ENCODE peak calls at places on chromosome 16, in nine cellular contexts. One of them, this sample, is unnamed.

GRCh38 chr16:85735225-85735722 is 15.6 kb downstream of the C16orf74 start:
- DNase-seq in heart left ventricle: no peak
- DNase-seq in IMR-90: no peak
- DNase-seq in right atrium auricular region: no peak
- DNase-seq in MM.1S: no peak
- DNase-seq in GM12865: peak; percentile 86
- DNase-seq in fibroblast of pulmonary artery: no peak
- DNase-seq in WERI-Rb-1: no peak
- DNase-seq in lower lobe of right lung: no peak
- DNase-seq in this sample: peak; percentile 69

GRCh38 chr16:75420987-75421819 is 12.1 kb downstream of the CFDP1 start:
- DNase-seq in heart left ventricle: peak; percentile 91
- DNase-seq in IMR-90: peak; percentile 45
- DNase-seq in right atrium auricular region: peak; percentile 81
- DNase-seq in MM.1S: no peak
- DNase-seq in GM12865: peak; percentile 53
- DNase-seq in fibroblast of pulmonary artery: peak; percentile 76
- DNase-seq in WERI-Rb-1: peak; percentile 79
- DNase-seq in lower lobe of right lung: peak; percentile 84
- DNase-seq in this sample: no peak

GRCh38 chr16:70586731-70587130 is 59.6 kb upstream of the IL34 start:
- DNase-seq in heart left ventricle: peak; percentile 37
- DNase-seq in IMR-90: no peak
- DNase-seq in right atrium auricular region: no peak
- DNase-seq in MM.1S: no peak
- DNase-seq in GM12865: no peak
- DNase-seq in fibroblast of pulmonary artery: no peak
- DNase-seq in WERI-Rb-1: no peak
- DNase-seq in lower lobe of right lung: no peak
- DNase-seq in this sample: no peak

GRCh38 chr16:88691924-88692560 is 5.7 kb upstream of the SNAI3 start:
- DNase-seq in heart left ventricle: peak; percentile 73
- DNase-seq in IMR-90: no peak
- DNase-seq in right atrium auricular region: no peak
- DNase-seq in MM.1S: no peak
- DNase-seq in GM12865: no peak
- DNase-seq in fibroblast of pulmonary artery: no peak
- DNase-seq in WERI-Rb-1: no peak
- DNase-seq in lower lobe of right lung: peak; percentile 87
- DNase-seq in this sample: no peak

GRCh38 chr16:4944333-4945281 is 7.7 kb upstream of the PPL start:
- DNase-seq in heart left ventricle: peak; percentile 94
- DNase-seq in IMR-90: peak; percentile 97
- DNase-seq in right atrium auricular region: peak; percentile 94
- DNase-seq in MM.1S: no peak
- DNase-seq in GM12865: no peak
- DNase-seq in fibroblast of pulmonary artery: peak; percentile 98
- DNase-seq in WERI-Rb-1: no peak
- DNase-seq in lower lobe of right lung: peak; percentile 91
- DNase-seq in this sample: no peak

GRCh38 chr16:57028086-57028485 is 38.7 kb downstream of the NLRC5 start:
- DNase-seq in heart left ventricle: no peak
- DNase-seq in IMR-90: no peak
- DNase-seq in right atrium auricular region: no peak
- DNase-seq in MM.1S: peak; percentile 57
- DNase-seq in GM12865: no peak
- DNase-seq in fibroblast of pulmonary artery: no peak
- DNase-seq in WERI-Rb-1: no peak
- DNase-seq in lower lobe of right lung: no peak
- DNase-seq in this sample: no peak

GRCh38 chr16:24626251-24626650 is 86.9 kb downstream of the RBBP6 start:
- DNase-seq in heart left ventricle: no peak
- DNase-seq in IMR-90: peak; percentile 67
- DNase-seq in right atrium auricular region: no peak
- DNase-seq in MM.1S: no peak
- DNase-seq in GM12865: no peak
- DNase-seq in fibroblast of pulmonary artery: peak; percentile 61
- DNase-seq in WERI-Rb-1: no peak
- DNase-seq in lower lobe of right lung: no peak
- DNase-seq in this sample: no peak

GRCh38 chr16:86956437-86956836 is 360.8 kb downstream of the C16orf95 start:
- DNase-seq in heart left ventricle: no peak
- DNase-seq in IMR-90: no peak
- DNase-seq in right atrium auricular region: no peak
- DNase-seq in MM.1S: no peak
- DNase-seq in GM12865: no peak
- DNase-seq in fibroblast of pulmonary artery: no peak
- DNase-seq in WERI-Rb-1: no peak
- DNase-seq in lower lobe of right lung: no peak
- DNase-seq in this sample: no peak

GRCh38 chr16:76125871-76126270 is 151.3 kb upstream of the CNTNAP4 start:
- DNase-seq in heart left ventricle: no peak
- DNase-seq in IMR-90: no peak
- DNase-seq in right atrium auricular region: no peak
- DNase-seq in MM.1S: no peak
- DNase-seq in GM12865: no peak
- DNase-seq in fibroblast of pulmonary artery: no peak
- DNase-seq in WERI-Rb-1: no peak
- DNase-seq in lower lobe of right lung: no peak
- DNase-seq in this sample: no peak

GRCh38 chr16:29813644-29814562 is 1.9 kb downstream of the PRRT2 start:
- DNase-seq in heart left ventricle: no peak
- DNase-seq in IMR-90: no peak
- DNase-seq in right atrium auricular region: no peak
- DNase-seq in MM.1S: no peak
- DNase-seq in GM12865: no peak
- DNase-seq in fibroblast of pulmonary artery: no peak
- DNase-seq in WERI-Rb-1: no peak
- DNase-seq in lower lobe of right lung: no peak
- DNase-seq in this sample: no peak

DNA sequence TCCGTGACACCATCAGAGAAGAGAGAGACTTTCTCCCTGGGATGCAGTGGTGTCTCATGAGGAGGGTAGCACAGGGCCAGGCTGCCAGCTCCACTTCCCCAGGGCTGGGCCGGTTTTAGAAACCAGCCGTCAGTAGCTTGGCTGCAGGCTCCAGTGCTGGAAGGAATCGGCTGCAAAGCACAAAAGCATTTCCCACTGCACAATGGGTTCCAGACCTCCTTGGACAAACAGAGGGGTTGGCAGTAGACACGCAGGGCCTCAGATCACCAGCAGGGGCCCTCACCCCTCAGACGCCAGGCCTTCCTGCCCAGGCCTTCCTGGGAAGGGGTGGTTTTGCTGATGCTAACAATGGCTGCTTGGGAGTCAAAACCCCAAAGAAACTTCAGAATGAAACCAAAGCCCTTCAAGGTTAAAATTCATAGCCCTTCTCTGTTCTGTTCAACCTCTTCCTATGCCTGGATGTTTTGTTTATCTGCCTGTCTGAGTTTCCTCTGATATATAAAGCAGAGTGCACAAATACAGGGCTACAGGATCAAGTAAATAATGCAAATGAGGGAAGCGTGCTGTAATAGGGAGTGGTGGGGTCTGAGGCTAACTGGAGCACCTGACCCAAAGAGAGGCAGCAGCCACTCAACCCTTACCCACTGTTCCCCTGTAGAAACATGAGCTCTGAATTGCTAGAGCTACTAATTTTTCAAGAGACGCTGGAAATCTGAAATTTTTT is 26.2 kb downstream of the TEKT5 start:
- DNase-seq in heart left ventricle: no peak
- DNase-seq in IMR-90: peak; percentile 10
- DNase-seq in right atrium auricular region: no peak
- DNase-seq in MM.1S: peak; percentile 18
- DNase-seq in GM12865: peak; percentile 41
- DNase-seq in fibroblast of pulmonary artery: peak; percentile 23
- DNase-seq in WERI-Rb-1: peak; percentile 57
- DNase-seq in lower lobe of right lung: no peak
- DNase-seq in this sample: no peak
- TF ChIP-seq CTCF in heart left ventricle: peak; percentile 23
- TF ChIP-seq CTCF in IMR-90: peak; percentile 35
- TF ChIP-seq CTCF in right atrium auricular region: peak; percentile 37
- TF ChIP-seq CTCF in MM.1S: peak; percentile 54
- TF ChIP-seq CTCF in GM12865: peak; percentile 65
- TF ChIP-seq CTCF in fibroblast of pulmonary artery: peak; percentile 56
- TF ChIP-seq CTCF in WERI-Rb-1: peak; percentile 89
- TF ChIP-seq CTCF in lower lobe of right lung: peak; percentile 63
- TF ChIP-seq CTCF in this sample: peak; percentile 78

GRCh38 chr16:69190046-69190588 is 3.2 kb downstream of the SNTB2 start:
- DNase-seq in heart left ventricle: no peak
- DNase-seq in IMR-90: no peak
- DNase-seq in right atrium auricular region: no peak
- DNase-seq in MM.1S: no peak
- DNase-seq in GM12865: no peak
- DNase-seq in fibroblast of pulmonary artery: no peak
- DNase-seq in WERI-Rb-1: no peak
- DNase-seq in lower lobe of right lung: no peak
- DNase-seq in this sample: no peak

GRCh38 chr16:69187891-69188451 is 1.0 kb downstream of the SNTB2 start:
- DNase-seq in heart left ventricle: no peak
- DNase-seq in IMR-90: no peak
- DNase-seq in right atrium auricular region: peak; percentile 70
- DNase-seq in MM.1S: peak; percentile 60
- DNase-seq in GM12865: peak; percentile 49
- DNase-seq in fibroblast of pulmonary artery: peak; percentile 39
- DNase-seq in WERI-Rb-1: peak; percentile 62
- DNase-seq in lower lobe of right lung: peak; percentile 61
- DNase-seq in this sample: no peak

GRCh38 chr16:69190598-69190997 is 3.6 kb downstream of the SNTB2 start:
- DNase-seq in heart left ventricle: no peak
- DNase-seq in IMR-90: no peak
- DNase-seq in right atrium auricular region: no peak
- DNase-seq in MM.1S: no peak
- DNase-seq in GM12865: peak; percentile 23
- DNase-seq in fibroblast of pulmonary artery: no peak
- DNase-seq in WERI-Rb-1: no peak
- DNase-seq in lower lobe of right lung: no peak
- DNase-seq in this sample: no peak

GRCh38 chr16:69187387-69187890 is 475 bp downstream of the SNTB2 start:
- DNase-seq in heart left ventricle: peak; percentile 80
- DNase-seq in IMR-90: no peak
- DNase-seq in right atrium auricular region: no peak
- DNase-seq in MM.1S: peak; percentile 37
- DNase-seq in GM12865: peak; percentile 62
- DNase-seq in fibroblast of pulmonary artery: peak; percentile 38
- DNase-seq in WERI-Rb-1: peak; percentile 34
- DNase-seq in lower lobe of right lung: peak; percentile 79
- DNase-seq in this sample: no peak

GRCh38 chr16:69188716-69189115 is 1.8 kb downstream of the SNTB2 start:
- DNase-seq in heart left ventricle: no peak
- DNase-seq in IMR-90: peak; percentile 67
- DNase-seq in right atrium auricular region: no peak
- DNase-seq in MM.1S: no peak
- DNase-seq in GM12865: no peak
- DNase-seq in fibroblast of pulmonary artery: peak; percentile 40
- DNase-seq in WERI-Rb-1: no peak
- DNase-seq in lower lobe of right lung: no peak
- DNase-seq in this sample: no peak
- H3K4me3 ChIP-seq in heart left ventricle: peak overlapping the region; percentile 85
- H3K4me3 ChIP-seq in IMR-90: peak overlapping the region; percentile 83
- H3K4me3 ChIP-seq in right atrium auricular region: peak overlapping the region; percentile 88
- H3K4me3 ChIP-seq in MM.1S: peak overlapping the region; percentile 89
- H3K4me3 ChIP-seq in GM12865: peak overlapping the region; percentile 85
- H3K4me3 ChIP-seq in fibroblast of pulmonary artery: peak overlapping the region; percentile 83
- H3K4me3 ChIP-seq in WERI-Rb-1: no peak overlapping the region
- H3K4me3 ChIP-seq in lower lobe of right lung: peak overlapping the region; percentile 91
- H3K4me3 ChIP-seq in this sample: peak overlapping the region; percentile 78

GRCh38 chr16:67653131-67654068 is 6.7 kb downstream of the ACD start:
- DNase-seq in heart left ventricle: peak; percentile 60
- DNase-seq in IMR-90: no peak
- DNase-seq in right atrium auricular region: no peak
- DNase-seq in MM.1S: no peak
- DNase-seq in GM12865: no peak
- DNase-seq in fibroblast of pulmonary artery: no peak
- DNase-seq in WERI-Rb-1: peak; percentile 68
- DNase-seq in lower lobe of right lung: peak; percentile 41
- DNase-seq in this sample: no peak
- TF ChIP-seq CTCF in heart left ventricle: no peak
- TF ChIP-seq CTCF in IMR-90: peak; percentile 22
- TF ChIP-seq CTCF in right atrium auricular region: no peak
- TF ChIP-seq CTCF in MM.1S: no peak
- TF ChIP-seq CTCF in GM12865: no peak
- TF ChIP-seq CTCF in fibroblast of pulmonary artery: no peak
- TF ChIP-seq CTCF in WERI-Rb-1: peak; percentile 46
- TF ChIP-seq CTCF in lower lobe of right lung: no peak
- TF ChIP-seq CTCF in this sample: no peak

GRCh38 chr16:20415541-20415940 is 6.2 kb downstream of the ACSM5 start:
- DNase-seq in heart left ventricle: no peak
- DNase-seq in IMR-90: no peak
- DNase-seq in right atrium auricular region: no peak
- DNase-seq in MM.1S: no peak
- DNase-seq in GM12865: no peak
- DNase-seq in fibroblast of pulmonary artery: no peak
- DNase-seq in WERI-Rb-1: no peak
- DNase-seq in lower lobe of right lung: no peak
- DNase-seq in this sample: no peak

GRCh38 chr16:20411055-20411454 is 1.7 kb downstream of the ACSM5 start:
- DNase-seq in heart left ventricle: no peak
- DNase-seq in IMR-90: no peak
- DNase-seq in right atrium auricular region: no peak
- DNase-seq in MM.1S: no peak
- DNase-seq in GM12865: peak; percentile 58
- DNase-seq in fibroblast of pulmonary artery: no peak
- DNase-seq in WERI-Rb-1: no peak
- DNase-seq in lower lobe of right lung: no peak
- DNase-seq in this sample: no peak

GRCh38 chr16:20404637-20405036 is at the start of gene PDILT:
- DNase-seq in heart left ventricle: no peak
- DNase-seq in IMR-90: no peak
- DNase-seq in right atrium auricular region: no peak
- DNase-seq in MM.1S: no peak
- DNase-seq in GM12865: no peak
- DNase-seq in fibroblast of pulmonary artery: no peak
- DNase-seq in WERI-Rb-1: no peak
- DNase-seq in lower lobe of right lung: no peak
- DNase-seq in this sample: no peak

GRCh38 chr16:20409398-20410152 is at the start of gene ACSM5:
- DNase-seq in heart left ventricle: no peak
- DNase-seq in IMR-90: no peak
- DNase-seq in right atrium auricular region: peak; percentile 73
- DNase-seq in MM.1S: no peak
- DNase-seq in GM12865: peak; percentile 22
- DNase-seq in fibroblast of pulmonary artery: no peak
- DNase-seq in WERI-Rb-1: no peak
- DNase-seq in lower lobe of right lung: no peak
- DNase-seq in this sample: no peak

DNA sequence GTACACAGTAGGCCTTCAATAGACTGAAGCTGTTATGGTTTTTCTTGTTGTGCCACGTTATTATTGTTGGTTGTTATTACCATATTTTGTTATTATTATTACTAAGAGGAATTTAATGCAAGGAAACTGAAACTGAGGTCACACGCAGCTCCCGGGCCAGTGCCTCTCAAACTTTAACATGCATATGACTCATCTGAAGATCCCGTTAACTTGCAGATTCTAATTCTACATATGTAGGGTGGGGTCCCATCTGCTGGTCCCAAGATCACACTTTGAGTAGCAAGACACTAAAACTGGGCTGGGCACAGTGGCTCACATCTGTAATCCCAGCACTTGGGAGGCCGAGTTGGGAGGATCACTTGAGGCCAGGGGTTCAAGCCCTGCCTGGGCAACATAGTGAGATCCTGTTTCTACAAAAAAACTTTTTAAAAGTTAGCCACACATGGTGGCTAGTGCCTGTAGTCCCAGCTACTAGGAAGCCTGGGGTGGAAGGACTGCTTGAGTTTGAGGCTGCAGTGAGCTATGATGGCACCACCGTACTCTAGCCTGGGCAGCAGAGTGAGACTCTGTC is 904 bp downstream of the ACSM5 start:
- DNase-seq in heart left ventricle: no peak
- DNase-seq in IMR-90: no peak
- DNase-seq in right atrium auricular region: no peak
- DNase-seq in MM.1S: no peak
- DNase-seq in GM12865: peak; percentile 69
- DNase-seq in fibroblast of pulmonary artery: no peak
- DNase-seq in WERI-Rb-1: no peak
- DNase-seq in lower lobe of right lung: no peak
- DNase-seq in this sample: peak; percentile 42
- H3K4me3 ChIP-seq in heart left ventricle: no peak overlapping the region
- H3K4me3 ChIP-seq in IMR-90: no peak overlapping the region
- H3K4me3 ChIP-seq in right atrium auricular region: no peak overlapping the region
- H3K4me3 ChIP-seq in MM.1S: no peak overlapping the region
- H3K4me3 ChIP-seq in GM12865: no peak overlapping the region
- H3K4me3 ChIP-seq in fibroblast of pulmonary artery: no peak overlapping the region
- H3K4me3 ChIP-seq in WERI-Rb-1: no peak overlapping the region
- H3K4me3 ChIP-seq in lower lobe of right lung: no peak overlapping the region
- H3K4me3 ChIP-seq in this sample: no peak overlapping the region